ENCODE peak calls at places on chromosome 5, in five cellular contexts. One of them, this sample, is unnamed.

GRCh38 chr5:158832736-158833135 is 267.0 kb downstream of the EBF1 start:
- DNase-seq in HepG2: no peak
- DNase-seq in GM23338: no peak
- DNase-seq in K562: no peak
- DNase-seq in HCT116: no peak
- DNase-seq in this sample: no peak

GRCh38 chr5:98464737-98465330 is 308.6 kb upstream of the RGMB start:
- DNase-seq in K562: no peak
- DNase-seq in HepG2: no peak
- DNase-seq in HCT116: no peak
- DNase-seq in GM23338: no peak
- DNase-seq in this sample: no peak

GRCh38 chr5:90843443-90843842 is 284.8 kb downstream of the ADGRV1 start:
- DNase-seq in K562: no peak
- DNase-seq in HepG2: no peak
- DNase-seq in HCT116: no peak
- DNase-seq in GM23338: no peak
- DNase-seq in this sample: no peak

GRCh38 chr5:36370073-36370472 is 68.4 kb upstream of the RANBP3L start:
- DNase-seq in HCT116: no peak
- DNase-seq in K562: no peak
- DNase-seq in HepG2: no peak
- DNase-seq in GM23338: no peak
- DNase-seq in this sample: no peak

GRCh38 chr5:73443725-73444498 is 4.7 kb downstream of the FOXD1 start:
- DNase-seq in K562: no peak
- DNase-seq in HepG2: no peak
- DNase-seq in GM23338: peak; percentile 95
- DNase-seq in HCT116: no peak
- DNase-seq in this sample: no peak

GRCh38 chr5:57303985-57304384 is 130.1 kb downstream of the GPBP1 start:
- DNase-seq in GM23338: peak; percentile 55
- DNase-seq in K562: no peak
- DNase-seq in HepG2: no peak
- DNase-seq in HCT116: no peak
- DNase-seq in this sample: no peak

GRCh38 chr5:36569456-36569855 is 37.0 kb upstream of the SLC1A3 start:
- DNase-seq in K562: no peak
- DNase-seq in HCT116: no peak
- DNase-seq in HepG2: no peak
- DNase-seq in GM23338: no peak
- DNase-seq in this sample: no peak

GRCh38 chr5:168734657-168735344 is 155.6 kb upstream of the PANK3 start:
- DNase-seq in K562: no peak
- DNase-seq in HCT116: no peak
- DNase-seq in HepG2: no peak
- DNase-seq in GM23338: no peak
- DNase-seq in this sample: no peak

GRCh38 chr5:129069316-129069715 is 25.2 kb upstream of the ISOC1 start:
- DNase-seq in K562: no peak
- DNase-seq in GM23338: no peak
- DNase-seq in HepG2: no peak
- DNase-seq in HCT116: no peak
- DNase-seq in this sample: no peak

GRCh38 chr5:117332341-117332740 is 757.7 kb upstream of the SEMA6A start:
- DNase-seq in GM23338: no peak
- DNase-seq in HepG2: no peak
- DNase-seq in K562: no peak
- DNase-seq in HCT116: no peak
- DNase-seq in this sample: no peak

GRCh38 chr5:14760548-14761002 is 96.1 kb downstream of the OTULIN start:
- DNase-seq in K562: no peak
- DNase-seq in GM23338: no peak
- DNase-seq in HepG2: peak; percentile 73
- DNase-seq in HCT116: no peak
- DNase-seq in this sample: no peak

GRCh38 chr5:124034301-124034700 is 522.3 kb downstream of the CSNK1G3 start:
- DNase-seq in HepG2: no peak
- DNase-seq in GM23338: no peak
- DNase-seq in HCT116: no peak
- DNase-seq in K562: no peak
- DNase-seq in this sample: no peak

GRCh38 chr5:66454186-66455078 is 141.8 kb upstream of the MAST4 start:
- DNase-seq in HepG2: no peak
- DNase-seq in K562: no peak
- DNase-seq in GM23338: no peak
- DNase-seq in HCT116: no peak
- DNase-seq in this sample: no peak

GRCh38 chr5:168314735-168315411 is 23.4 kb downstream of the WWC1 start:
- DNase-seq in HepG2: peak; percentile 97
- DNase-seq in GM23338: peak; percentile 59
- DNase-seq in HCT116: peak; percentile 86
- DNase-seq in K562: no peak
- DNase-seq in this sample: no peak

GRCh38 chr5:136192526-136193395 is at the start of gene SMIM32:
- DNase-seq in HepG2: peak; percentile 24
- DNase-seq in GM23338: peak; percentile 64
- DNase-seq in K562: peak; percentile 25
- DNase-seq in HCT116: no peak
- DNase-seq in this sample: no peak

GRCh38 chr5:54007822-54008777 is 302.3 kb downstream of the ARL15 start:
- DNase-seq in GM23338: no peak
- DNase-seq in K562: no peak
- DNase-seq in HepG2: peak; percentile 89
- DNase-seq in HCT116: no peak
- DNase-seq in this sample: no peak

GRCh38 chr5:3311443-3311842 is 284.2 kb upstream of the IRX1 start:
- DNase-seq in K562: no peak
- DNase-seq in GM23338: no peak
- DNase-seq in HepG2: no peak
- DNase-seq in HCT116: no peak
- DNase-seq in this sample: no peak

GRCh38 chr5:59132131-59132530 is 549.3 kb downstream of the RAB3C start:
- DNase-seq in GM23338: no peak
- DNase-seq in HepG2: no peak
- DNase-seq in HCT116: no peak
- DNase-seq in K562: no peak
- DNase-seq in this sample: no peak

DNA sequence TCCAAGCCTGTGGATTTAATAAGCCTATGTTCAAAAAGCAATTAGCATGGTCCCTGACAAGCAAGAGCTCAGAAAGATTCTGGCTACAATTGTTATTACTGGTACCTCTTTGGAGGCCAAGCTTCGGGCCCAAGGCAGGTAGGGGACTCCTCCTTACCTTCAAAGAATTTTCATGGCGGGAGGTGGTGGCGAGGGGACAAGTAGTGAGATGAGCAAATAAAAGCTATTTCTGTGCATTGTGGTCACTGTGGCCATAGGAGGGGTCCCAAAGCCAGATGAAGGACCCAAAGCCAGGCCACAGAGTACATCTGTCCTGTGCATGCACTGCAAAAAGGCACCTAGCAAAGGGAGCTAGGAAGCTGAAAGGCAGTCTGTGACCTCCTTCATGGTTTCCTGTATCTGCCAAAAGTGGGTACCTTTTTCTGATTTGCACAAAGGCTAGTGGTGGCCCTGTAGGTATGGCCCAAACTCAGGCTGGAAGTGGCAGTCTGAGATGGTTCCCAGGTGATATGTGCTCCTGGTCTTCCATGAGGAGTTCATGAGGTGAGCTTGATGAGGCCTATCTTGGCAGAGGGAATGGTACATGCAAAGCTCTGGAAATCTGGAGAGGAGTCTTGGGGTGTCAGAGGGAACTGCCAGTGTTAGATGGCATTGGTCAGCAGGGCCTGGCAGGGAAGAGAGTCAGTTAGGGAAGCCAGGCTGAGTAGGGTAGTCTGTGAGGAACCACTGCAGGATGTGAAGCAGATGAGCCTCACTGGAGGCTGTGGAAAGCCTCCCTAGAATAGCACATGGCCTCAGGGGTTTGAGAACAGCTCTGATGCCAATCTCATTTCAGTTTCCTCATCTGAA is 3.3 kb upstream of the CXXC5 start:
- DNase-seq in HCT116: no peak
- DNase-seq in HepG2: no peak
- DNase-seq in K562: no peak
- DNase-seq in GM23338: no peak
- DNase-seq in this sample: no peak
- TF ChIP-seq REST in HCT116: no peak
- TF ChIP-seq REST in HepG2: no peak
- TF ChIP-seq REST in K562: no peak
- TF ChIP-seq REST in GM23338: no peak
- TF ChIP-seq REST in this sample: no peak

GRCh38 chr5:154884424-154884823 is 26.0 kb downstream of the CNOT8 start:
- DNase-seq in GM23338: peak; percentile 47
- DNase-seq in HepG2: no peak
- DNase-seq in K562: no peak
- DNase-seq in HCT116: no peak
- DNase-seq in this sample: no peak

GRCh38 chr5:154873791-154874331 is 15.4 kb downstream of the CNOT8 start:
- DNase-seq in HCT116: no peak
- DNase-seq in K562: no peak
- DNase-seq in GM23338: no peak
- DNase-seq in HepG2: no peak
- DNase-seq in this sample: no peak

GRCh38 chr5:154881986-154882385 is 23.6 kb downstream of the CNOT8 start:
- DNase-seq in HepG2: no peak
- DNase-seq in K562: no peak
- DNase-seq in HCT116: no peak
- DNase-seq in GM23338: no peak
- DNase-seq in this sample: no peak

DNA sequence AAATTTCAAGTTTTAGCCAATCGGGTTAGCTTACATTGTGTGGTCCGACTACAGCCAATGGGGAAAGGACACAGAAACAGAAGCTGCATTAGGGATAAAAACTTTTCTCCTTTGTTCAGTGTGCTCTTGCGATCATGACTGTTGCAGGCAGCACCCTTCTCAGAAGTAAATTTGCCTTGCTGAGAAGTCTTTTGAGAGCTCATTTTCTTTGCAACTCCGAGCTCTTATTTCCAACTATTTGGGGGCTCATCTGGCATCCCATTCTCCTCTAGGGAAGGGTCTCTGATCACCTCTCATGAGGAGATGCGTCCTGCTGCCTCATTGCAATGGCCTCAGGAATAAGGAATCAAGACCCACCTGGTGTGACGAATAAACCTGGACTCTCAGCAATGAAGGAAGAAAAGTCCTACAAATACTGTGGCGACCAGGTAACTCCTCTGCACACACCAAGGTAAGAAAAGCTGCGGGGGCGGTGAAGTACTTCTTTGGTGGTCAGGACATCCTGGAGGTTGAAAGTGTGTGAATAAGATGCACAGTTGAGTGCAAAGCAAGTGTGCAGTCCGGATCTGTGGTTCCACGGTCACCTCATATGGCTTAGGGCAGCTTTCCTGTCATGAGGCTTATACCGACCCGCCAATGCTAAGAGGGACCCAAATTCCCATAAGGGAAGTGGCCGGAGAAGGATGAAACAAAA is 20.4 kb downstream of the CNOT8 start:
- DNase-seq in HepG2: no peak
- DNase-seq in GM23338: peak; percentile 53
- DNase-seq in HCT116: no peak
- DNase-seq in K562: no peak
- DNase-seq in this sample: no peak
- TF ChIP-seq POLR2AphosphoS5 in HepG2: no peak
- TF ChIP-seq POLR2AphosphoS5 in GM23338: no peak
- TF ChIP-seq POLR2AphosphoS5 in HCT116: no peak
- TF ChIP-seq POLR2AphosphoS5 in K562: no peak
- TF ChIP-seq POLR2AphosphoS5 in this sample: no peak

GRCh38 chr5:144794922-144795321 is 624.2 kb downstream of the KCTD16 start:
- DNase-seq in HCT116: no peak
- DNase-seq in K562: no peak
- DNase-seq in HepG2: no peak
- DNase-seq in GM23338: peak; percentile 46
- DNase-seq in this sample: no peak
- H3K27ac ChIP-seq in HCT116: no peak overlapping the region
- H3K27ac ChIP-seq in K562: no peak overlapping the region
- H3K27ac ChIP-seq in HepG2: no peak overlapping the region
- H3K27ac ChIP-seq in GM23338: no peak overlapping the region
- H3K27ac ChIP-seq in this sample: no peak overlapping the region

GRCh38 chr5:19790811-19791466 is 197.1 kb downstream of the CDH18 start:
- DNase-seq in GM23338: no peak
- DNase-seq in K562: no peak
- DNase-seq in HepG2: no peak
- DNase-seq in HCT116: no peak
- DNase-seq in this sample: no peak

GRCh38 chr5:19795218-19795617 is 192.8 kb downstream of the CDH18 start:
- DNase-seq in GM23338: peak; percentile 66
- DNase-seq in HCT116: no peak
- DNase-seq in HepG2: peak; percentile 3
- DNase-seq in K562: no peak
- DNase-seq in this sample: no peak
- TF ChIP-seq REST in GM23338: no peak
- TF ChIP-seq REST in HCT116: no peak
- TF ChIP-seq REST in HepG2: no peak
- TF ChIP-seq REST in K562: no peak
- TF ChIP-seq REST in this sample: no peak

GRCh38 chr5:10307206-10308148 is at the start of gene CMBL:
- DNase-seq in HepG2: peak; percentile 39
- DNase-seq in HCT116: peak; percentile 46
- DNase-seq in K562: peak; percentile 91
- DNase-seq in GM23338: peak; percentile 88
- DNase-seq in this sample: peak; percentile 49
- TF ChIP-seq POLR2AphosphoS5 in HepG2: peak; percentile 36
- TF ChIP-seq POLR2AphosphoS5 in HCT116: peak; percentile 49
- TF ChIP-seq POLR2AphosphoS5 in K562: peak; percentile 43
- TF ChIP-seq POLR2AphosphoS5 in GM23338: peak; percentile 55
- TF ChIP-seq POLR2AphosphoS5 in this sample: no peak

This sample was measured in HL-60.